ENCODE peak calls at places on chromosomes 12 and 14, in five cellular contexts. U is heart left ventricle, N is left lung, K is lower lobe of right lung, B is fibroblast of lung. X is an unnamed sample.

GRCh38 chr12:13175499-13175898 is 21.0 kb upstream of the EMP1 start:
- DNase-seq in U (no peak), N (no peak), K (no peak), B (peak; percentile 81), X (no peak)

GRCh38 chr12:30500532-30500931 is 195.1 kb downstream of the IPO8 start:
- DNase-seq in U (no peak), N (no peak), K (no peak), B (no peak), X (no peak)

GRCh38 chr12:49868952-49869815 is 26.3 kb upstream of the BCDIN3D start:
- DNase-seq in U (peak; percentile 94), N (peak; percentile 70), K (peak; percentile 73), B (peak; percentile 98), X (peak; percentile 98)

GRCh38 chr12:6532927-6533652 is 1.2 kb upstream of the GAPDH start:
- DNase-seq in U (peak; percentile 86), N (peak; percentile 72), K (no peak), B (peak; percentile 70), X (peak; percentile 54)

GRCh38 chr12:19129486-19130223 is at the start of gene PLEKHA5:
- DNase-seq in U (peak; percentile 88), N (peak; percentile 69), K (peak; percentile 75), B (peak; percentile 72), X (peak; percentile 81)

GRCh38 chr12:40054554-40055226 is 51.2 kb downstream of the SLC2A13 start:
- DNase-seq in U (no peak), N (peak; percentile 32), K (no peak), B (peak; percentile 79), X (peak; percentile 94)

GRCh38 chr12:82174383-82174782 is 183.8 kb downstream of the CCDC59 start:
- DNase-seq in U (no peak), N (no peak), K (no peak), B (no peak), X (peak; percentile 3)

GRCh38 chr12:3897400-3897910 is 24.3 kb upstream of the PARP11 start:
- DNase-seq in U (no peak), N (no peak), K (no peak), B (no peak), X (no peak)

GRCh38 chr12:57479376-57480115 is at the start of gene ARHGAP9:
- DNase-seq in U (no peak), N (no peak), K (peak; percentile 49), B (no peak), X (peak; percentile 53)

GRCh38 chr14:91342243-91342760 is 75.3 kb downstream of the CCDC88C start:
- DNase-seq in U (no peak), N (no peak), K (no peak), B (no peak), X (no peak)

GRCh38 chr14:71532349-71532748 is 399.9 kb upstream of the RGS6 start:
- DNase-seq in U (no peak), N (no peak), K (no peak), B (peak; percentile 93), X (peak; percentile 80)

GRCh38 chr14:74612346-74613021 is 447 bp upstream of the LTBP2 start:
- DNase-seq in U (peak; percentile 90), N (peak; percentile 75), K (peak; percentile 87), B (peak; percentile 74), X (peak; percentile 78)

GRCh38 chr14:31787377-31787776 is 226.2 kb downstream of the NUBPL start:
- DNase-seq in U (no peak), N (no peak), K (no peak), B (no peak), X (peak; percentile 38)

GRCh38 chr14:104870368-104871144 is 5.5 kb downstream of the CEP170B start:
- DNase-seq in U (peak; percentile 58), N (no peak), K (peak; percentile 51), B (no peak), X (no peak)

GRCh38 chr12:25458047-25458552 is 95.0 kb downstream of the LMNTD1 start:
- DNase-seq in U (no peak), N (no peak), K (no peak), B (peak; percentile 94), X (peak; percentile 90)

GRCh38 chr12:19912996-19913395 is 455.3 kb upstream of the PDE3A start:
- DNase-seq in U (no peak), N (no peak), K (no peak), B (no peak), X (peak; percentile 23)

GRCh38 chr12:10086387-10086786 is 12.4 kb downstream of the CLEC1A start:
- DNase-seq in U (no peak), N (no peak), K (no peak), B (no peak), X (no peak)

GRCh38 chr12:15443611-15444010 is 121.3 kb downstream of the PTPRO start:
- DNase-seq in U (no peak), N (no peak), K (no peak), B (no peak), X (no peak)

GRCh38 chr14:97703006-97703760 is 906.0 kb downstream of the VRK1 start:
- DNase-seq in U (no peak), N (no peak), K (no peak), B (no peak), X (no peak)
- H3K4me3 ChIP-seq in U (no peak overlapping the region), N (no peak overlapping the region), K (no peak overlapping the region), B (no peak overlapping the region), X (no peak overlapping the region)

DNA sequence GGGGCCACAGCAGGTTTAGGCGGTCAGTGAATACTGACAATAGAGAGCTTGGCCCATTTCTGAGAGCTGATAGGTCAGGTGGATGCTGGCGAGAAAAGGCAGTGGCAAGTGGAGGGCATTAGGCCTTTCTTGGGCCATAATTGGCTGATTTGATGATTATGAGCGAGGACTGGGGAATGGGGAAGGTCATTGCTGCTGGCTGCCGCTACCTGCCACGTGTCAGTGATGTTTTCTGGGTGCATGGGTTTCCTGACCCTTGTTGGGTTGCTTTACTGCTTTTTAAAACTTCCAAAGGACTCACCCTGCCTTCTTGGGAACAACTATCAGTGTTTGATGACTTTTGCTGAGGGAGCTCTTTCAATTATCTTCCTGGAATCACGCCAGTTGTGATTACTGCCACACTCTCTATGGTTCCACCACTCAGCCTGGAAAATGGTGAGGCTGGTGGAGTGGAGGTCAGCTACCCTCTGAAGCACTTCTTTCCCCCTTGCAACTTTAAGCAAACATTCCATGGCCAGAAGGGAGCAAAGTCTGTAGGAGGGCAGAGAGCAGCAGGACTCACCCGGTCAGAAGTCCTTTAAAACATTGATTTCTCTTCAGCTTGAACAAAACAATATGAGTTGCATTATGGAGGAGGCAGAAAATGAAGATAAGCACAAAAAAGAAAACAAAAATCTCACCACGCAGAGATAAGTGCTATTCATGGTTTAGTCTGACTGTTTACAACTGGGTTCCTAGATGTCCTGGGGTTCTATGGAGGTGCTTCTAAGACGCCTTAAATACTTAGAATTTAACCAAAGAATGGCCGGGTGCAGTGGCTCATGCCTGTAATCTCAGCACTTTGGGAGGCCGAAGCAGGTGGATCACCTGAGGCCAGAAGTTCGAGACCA is 12.1 kb upstream of the SLC10A1 start:
- DNase-seq in U (no peak), N (no peak), K (no peak), B (no peak), X (no peak)
- TF ChIP-seq CTCF in U (no peak), N (no peak), K (no peak), B (no peak), X (no peak)

DNA sequence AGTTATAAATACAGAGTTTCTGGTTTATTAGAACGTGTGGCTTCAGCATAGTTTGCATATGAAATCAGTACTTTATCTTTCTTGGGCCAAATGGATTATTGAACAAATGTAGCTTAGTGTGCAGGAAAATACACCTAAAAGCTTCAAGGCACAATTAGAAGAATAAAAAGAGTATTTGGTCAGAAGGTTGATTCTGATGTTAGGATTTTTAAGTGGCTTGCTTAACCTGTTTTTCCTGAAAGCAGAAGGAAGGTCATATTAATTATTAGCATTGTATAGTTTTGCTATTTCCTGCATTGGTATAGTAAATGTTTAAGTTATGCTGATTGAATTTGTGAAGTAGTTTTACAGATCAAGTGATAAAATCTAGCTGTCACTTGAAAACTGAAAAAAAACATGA is 31.0 kb upstream of the GNS start:
- DNase-seq in U (no peak), N (no peak), K (no peak), B (no peak), X (no peak)
- H3K4me3 ChIP-seq in U (no peak overlapping the region), N (no peak overlapping the region), K (no peak overlapping the region), B (no peak overlapping the region), X (no peak overlapping the region)

GRCh38 chr12:20946732-20947131 is 136.2 kb downstream of the SLCO1B3 start:
- DNase-seq in U (no peak), N (no peak), K (no peak), B (peak; percentile 1), X (peak; percentile 52)
- TF ChIP-seq CTCF in U (no peak), N (no peak), K (peak; percentile 28), B (no peak), X (peak; percentile 63)